ENCODE peak calls at places on chromosomes 12 and 14, in eight cellular contexts. X, I, D, J, R, A, O and B are unnamed samples.

GRCh38 chr12:96044017-96044985 is 8.9 kb upstream of the LTA4H start:
- DNase-seq in X (no peak), D (no peak), I (no peak), O (no peak), A (no peak), J (no peak), R (no peak), B (no peak)

GRCh38 chr12:22271036-22271435 is 63.5 kb downstream of the ST8SIA1 start:
- DNase-seq in I (no peak), D (no peak), X (no peak), J (no peak), O (no peak), R (no peak), A (no peak), B (no peak)

GRCh38 chr12:47725091-47725772 is at the start of gene ENDOU:
- DNase-seq in A (no peak), O (no peak), I (no peak), R (no peak), X (no peak), J (no peak), D (no peak), B (no peak)

GRCh38 chr14:65096323-65097089 is 5.8 kb downstream of the MAX start:
- DNase-seq in R (no peak), O (no peak), J (no peak), D (no peak), X (no peak), A (no peak), I (no peak), B (no peak)

GRCh38 chr12:23686095-23686494 is 263.4 kb downstream of the SOX5 start:
- DNase-seq in D (no peak), A (no peak), R (no peak), X (no peak), O (no peak), I (no peak), J (no peak), B (no peak)

GRCh38 chr12:77220586-77220985 is 155.2 kb upstream of the E2F7 start:
- DNase-seq in O (no peak), J (no peak), I (no peak), D (no peak), A (no peak), X (no peak), R (no peak), B (no peak)

GRCh38 chr14:29681308-29681707 is 246.3 kb downstream of the PRKD1 start:
- DNase-seq in R (no peak), A (no peak), O (no peak), X (no peak), J (no peak), I (no peak), D (no peak), B (no peak)

GRCh38 chr12:118371354-118372282 is 1.1 kb downstream of the TAOK3 start:
- DNase-seq in O (peak), J (peak), R (peak), I (no peak), X (no peak), A (no peak), D (no peak), B (peak)

GRCh38 chr12:104534857-104535248 is 78.1 kb downstream of the CHST11 start:
- DNase-seq in J (no peak), X (no peak), O (no peak), D (no peak), I (no peak), R (no peak), A (no peak), B (no peak)

GRCh38 chr12:97595936-97596335 is 133.3 kb downstream of the RMST start:
- DNase-seq in X (no peak), I (no peak), J (no peak), R (no peak), O (no peak), D (no peak), A (no peak), B (no peak)

GRCh38 chr12:5453471-5453870 is 21.6 kb downstream of the NTF3 start:
- DNase-seq in X (no peak), O (no peak), A (no peak), I (no peak), J (no peak), D (no peak), R (no peak), B (no peak)

GRCh38 chr12:25972783-25973182 is 14.3 kb downstream of the RASSF8 start:
- DNase-seq in I (no peak), A (no peak), R (no peak), X (no peak), J (no peak), O (no peak), D (no peak), B (no peak)

GRCh38 chr14:68526420-68527105 is 266.3 kb downstream of the ZFP36L1 start:
- DNase-seq in A (no peak), O (peak), X (peak), D (no peak), I (peak), J (no peak), R (peak), B (no peak)

GRCh38 chr14:32403688-32404087 is 74.6 kb downstream of the AKAP6 start:
- DNase-seq in D (no peak), A (no peak), I (no peak), J (no peak), O (no peak), R (no peak), X (no peak), B (no peak)

GRCh38 chr12:108729612-108730336 is 1.5 kb downstream of the CORO1C start:
- DNase-seq in D (no peak), I (no peak), X (no peak), O (no peak), A (no peak), R (no peak), J (no peak), B (no peak)

GRCh38 chr12:130456375-130457199 is 118.9 kb downstream of the PIWIL1 start:
- DNase-seq in A (no peak), D (no peak), O (peak), X (no peak), J (no peak), R (no peak), I (no peak), B (peak)

GRCh38 chr12:117580718-117581062 is 219.3 kb upstream of the NOS1 start:
- DNase-seq in R (peak), J (peak), O (peak), D (no peak), X (peak), I (no peak), A (no peak), B (peak)

GRCh38 chr14:89720741-89721315 is 233.7 kb downstream of the EFCAB11 start:
- DNase-seq in R (peak), J (peak), O (no peak), I (peak), X (peak), A (peak), D (peak), B (no peak)

GRCh38 chr12:68648179-68648578 is 37.5 kb downstream of the RAP1B start:
- DNase-seq in O (no peak), R (no peak), X (no peak), I (no peak), D (no peak), A (no peak), J (no peak), B (no peak)

GRCh38 chr12:1642513-1642912 is 13.5 kb downstream of the WNT5B start:
- DNase-seq in A (no peak), D (no peak), O (no peak), X (no peak), I (no peak), R (no peak), J (no peak), B (no peak)

GRCh38 chr12:14167005-14167628 is 185.7 kb upstream of the GRIN2B start:
- DNase-seq in R (no peak), A (no peak), J (peak), I (peak), D (peak), X (no peak), O (no peak), B (peak)

GRCh38 chr12:14171111-14171510 is 189.7 kb upstream of the GRIN2B start:
- DNase-seq in X (no peak), D (no peak), I (no peak), J (no peak), A (peak), O (no peak), R (no peak), B (no peak)
- H3K27ac ChIP-seq in X (no peak), D (no peak), I (no peak), J (no peak), A (no peak), O (no peak), R (no peak), B (no peak)

DNA sequence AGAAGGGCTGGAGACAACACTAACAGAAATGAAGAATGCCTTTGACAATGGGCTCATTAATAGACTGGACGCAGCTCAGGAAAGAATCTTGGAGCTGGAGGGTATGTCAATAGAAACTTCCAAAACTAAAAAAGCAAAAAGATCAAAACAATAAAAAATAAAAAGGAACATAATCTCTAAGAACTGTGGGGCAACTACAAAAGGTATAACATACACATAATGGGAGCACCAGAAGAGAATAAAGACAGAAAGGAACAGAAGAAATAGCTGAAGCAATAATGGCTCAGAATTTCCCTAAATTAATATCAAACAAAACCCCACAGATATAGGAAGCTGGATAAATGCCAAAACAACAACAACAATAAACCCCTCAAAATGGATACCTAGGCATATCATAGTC is 124.1 kb upstream of the ABCD2 start:
- DNase-seq in X (no peak), R (no peak), J (no peak), I (no peak), O (no peak), A (no peak), D (no peak), B (no peak)
- H3K27ac ChIP-seq in X (no peak), R (no peak), J (no peak), I (no peak), O (no peak), A (no peak), D (no peak), B (no peak)

DNA sequence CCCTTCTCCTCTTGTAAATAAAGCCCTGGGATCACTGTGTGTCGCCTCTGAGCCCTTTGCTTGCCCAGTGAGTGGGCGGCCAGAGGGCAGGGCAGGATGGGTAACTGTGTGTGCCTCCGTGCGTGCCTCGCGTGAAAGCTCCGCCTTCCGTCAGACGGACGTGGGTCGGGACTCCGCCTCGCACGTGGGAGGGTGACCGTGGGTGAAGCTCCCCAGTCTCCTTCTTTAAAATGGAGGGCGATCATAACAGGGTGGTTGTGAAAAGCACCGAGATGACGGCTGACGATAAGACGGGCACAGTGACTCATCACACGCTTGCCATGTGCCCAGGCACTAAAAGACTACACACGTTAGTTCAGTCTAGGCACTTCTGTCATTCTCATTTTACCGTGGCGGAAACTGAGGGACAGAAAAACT is 9.2 kb downstream of the PHB2 start:
- DNase-seq in O (peak), A (no peak), D (peak), X (peak), J (peak), I (peak), R (no peak), B (peak)
- H3K27ac ChIP-seq in O (peak), A (peak), D (peak), X (peak), J (peak), I (peak), R (no peak), B (peak)

DNA sequence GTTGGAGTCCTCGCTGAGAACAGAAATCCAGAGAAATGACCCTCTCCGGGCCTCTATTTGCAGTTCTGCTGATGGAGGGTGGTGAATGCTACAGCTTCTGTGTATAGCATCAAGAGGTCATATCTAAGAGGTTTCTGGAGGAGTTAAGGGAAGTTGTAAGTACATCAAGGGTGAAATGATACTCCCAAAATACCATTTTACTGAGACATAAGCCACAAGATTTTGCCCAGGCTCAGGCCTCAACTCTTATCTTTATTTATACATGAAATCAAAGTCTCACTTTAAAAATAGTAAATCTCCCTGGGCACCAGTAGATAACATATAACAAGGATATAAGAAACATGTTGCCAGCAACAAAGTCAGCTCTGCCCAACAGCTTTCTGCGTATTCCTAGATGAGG is 40.4 kb downstream of the NIN start:
- DNase-seq in O (no peak), I (no peak), X (no peak), A (no peak), R (no peak), J (no peak), D (no peak), B (no peak)
- H3K27ac ChIP-seq in O (no peak), I (no peak), X (no peak), A (peak), R (no peak), J (no peak), D (peak), B (no peak)

DNA sequence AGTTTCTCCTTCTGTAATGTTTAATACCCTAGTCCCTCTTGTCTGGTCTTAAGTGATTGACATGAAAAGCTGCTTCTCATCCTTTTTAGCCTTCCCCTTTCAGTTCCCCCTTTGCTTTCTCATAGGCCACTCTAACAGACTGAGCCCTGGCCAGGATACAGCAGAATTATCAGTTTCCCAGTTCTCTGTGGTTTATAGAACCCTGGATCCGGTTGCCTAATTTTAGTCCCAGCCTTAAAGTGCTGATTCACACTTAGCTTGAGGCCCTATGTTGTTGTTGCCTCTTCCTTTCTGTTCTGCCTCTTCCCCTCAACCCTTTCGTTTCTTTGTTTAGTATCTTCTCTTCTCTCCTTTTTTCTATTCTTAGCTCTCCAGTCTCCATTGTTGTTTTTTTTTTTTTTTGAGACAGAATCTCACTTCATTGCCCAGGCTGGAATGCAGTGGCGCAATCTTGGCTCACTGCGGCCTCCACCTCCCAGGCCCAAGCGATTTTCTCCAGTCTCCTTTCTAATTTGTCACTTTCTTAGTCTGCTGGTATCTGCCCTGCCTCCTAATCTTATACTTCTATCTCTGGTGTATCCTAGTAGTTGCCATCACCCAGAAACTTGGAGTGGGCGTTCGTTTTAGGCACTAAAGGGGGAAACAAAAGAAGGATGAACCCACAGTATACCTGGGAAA is 2.9 kb upstream of the BIN2 start:
- DNase-seq in X (no peak), J (no peak), O (no peak), I (no peak), D (no peak), R (peak), A (peak), B (no peak)
- H3K27ac ChIP-seq in X (no peak), J (peak), O (no peak), I (peak), D (peak), R (no peak), A (peak), B (peak)